ENCODE peak calls at places on chromosomes 2 and 18, in four cellular contexts. C is sigmoid colon, D is K562, K is HCT116. M is an unnamed sample.

GRCh38 chr2:240431276-240431662 is 4.2 kb upstream of the GPC1 start:
- DNase-seq in K (no peak), C (peak), D (no peak), M (no peak)

GRCh38 chr2:198063242-198063641 is 258.8 kb downstream of the PLCL1 start:
- DNase-seq in D (no peak), K (no peak), C (no peak), M (no peak)

GRCh38 chr2:227462463-227462951 is 9.4 kb upstream of the AGFG1 start:
- DNase-seq in D (no peak), C (no peak), K (no peak), M (no peak)

GRCh38 chr2:182642328-182642727 is 73.7 kb upstream of the DNAJC10 start:
- DNase-seq in D (peak), K (peak), C (peak), M (no peak)

GRCh38 chr18:75654928-75655745 is 227.6 kb upstream of the SMIM21 start:
- DNase-seq in C (no peak), D (no peak), K (no peak), M (no peak)

GRCh38 chr2:154455871-154456270 is 242.6 kb upstream of the KCNJ3 start:
- DNase-seq in K (no peak), D (no peak), C (no peak), M (no peak)

GRCh38 chr2:112488201-112488600 is 6.2 kb downstream of the TTL start:
- DNase-seq in D (no peak), C (no peak), K (no peak), M (no peak)

GRCh38 chr2:181305151-181306123 is 151.7 kb upstream of the ITGA4 start:
- DNase-seq in C (no peak), D (no peak), K (no peak), M (no peak)

GRCh38 chr2:100529900-100530299 is 32.9 kb upstream of the PDCL3 start:
- DNase-seq in K (no peak), D (no peak), C (no peak), M (no peak)

GRCh38 chr2:64845273-64845905 is 143.8 kb upstream of the SLC1A4 start:
- DNase-seq in D (no peak), C (no peak), K (no peak), M (no peak)

GRCh38 chr2:63856302-63856600 is 14.6 kb downstream of the UGP2 start:
- DNase-seq in D (no peak), K (no peak), C (no peak), M (no peak)

GRCh38 chr2:101125374-101125773 is 25.8 kb downstream of the TBC1D8 start:
- DNase-seq in D (no peak), K (peak), C (no peak), M (no peak)

GRCh38 chr2:16538691-16539090 is 126.9 kb downstream of the CYRIA start:
- DNase-seq in D (no peak), C (no peak), K (no peak), M (no peak)

GRCh38 chr2:205361272-205361671 is 321.0 kb upstream of the NRP2 start:
- DNase-seq in D (no peak), K (no peak), C (no peak), M (no peak)

GRCh38 chr2:204012081-204012653 is 75.6 kb downstream of the ICOS start:
- DNase-seq in C (no peak), K (no peak), D (no peak), M (peak)

GRCh38 chr18:12278153-12278764 is 24.1 kb downstream of the CIDEA start:
- DNase-seq in C (no peak), K (no peak), D (no peak), M (peak)

GRCh38 chr2:145058457-145058856 is 538.5 kb upstream of the ZEB2 start:
- DNase-seq in D (no peak), K (no peak), C (no peak), M (no peak)

GRCh38 chr2:178761759-178762371 is 45.4 kb downstream of the TTN start:
- DNase-seq in K (peak), C (no peak), D (peak), M (no peak)

GRCh38 chr2:219350215-219350937 is 17.8 kb upstream of the RESP18 start:
- DNase-seq in K (no peak), D (no peak), C (no peak), M (no peak)

GRCh38 chr18:77173274-77174030 is 40.9 kb upstream of the MBP start:
- DNase-seq in D (no peak), C (no peak), K (no peak), M (no peak)

GRCh38 chr2:163659224-163659623 is 76.6 kb downstream of the FIGN start:
- DNase-seq in D (no peak), K (no peak), C (no peak), M (no peak)

GRCh38 chr2:8004250-8004681 is 677.6 kb upstream of the ID2 start:
- DNase-seq in D (peak), K (no peak), C (peak), M (peak)

GRCh38 chr2:101644842-101645383 is 52.6 kb upstream of the MAP4K4 start:
- DNase-seq in C (no peak), K (no peak), D (no peak), M (no peak)

GRCh38 chr2:238019962-238020361 is 40.8 kb upstream of the SCLY start:
- DNase-seq in K (no peak), D (no peak), C (no peak), M (no peak)

GRCh38 chr2:37196320-37197195 is at the start of gene CEBPZOS:
- DNase-seq in D (peak), C (peak), K (peak), M (peak)

GRCh38 chr18:9275890-9276289 is 58.7 kb upstream of the TWSG1 start:
- DNase-seq in C (no peak), D (no peak), K (no peak), M (no peak)

GRCh38 chr2:120990451-120990871 is 254.8 kb downstream of the GLI2 start:
- DNase-seq in D (no peak), C (no peak), K (no peak), M (no peak)

GRCh38 chr2:241066893-241067341 is 35.2 kb downstream of the MTERF4 start:
- DNase-seq in C (peak), D (peak), K (no peak), M (no peak)

GRCh38 chr2:134398300-134398699 is 144.4 kb downstream of the MGAT5 start:
- DNase-seq in C (no peak), K (no peak), D (no peak), M (no peak)

GRCh38 chr2:70947556-70948184 is 12.0 kb downstream of the ATP6V1B1 start:
- DNase-seq in K (peak), C (peak), D (no peak), M (peak)

GRCh38 chr2:140247451-140248205 is 1467.4 kb upstream of the NXPH2 start:
- DNase-seq in D (no peak), K (no peak), C (no peak), M (no peak)

GRCh38 chr2:165818920-165819319 is 24.9 kb upstream of the GALNT3 start:
- DNase-seq in C (no peak), K (no peak), D (no peak), M (no peak)

GRCh38 chr2:1496394-1496821 is 83.1 kb downstream of the TPO start:
- DNase-seq in D (no peak), K (no peak), C (peak), M (no peak)

GRCh38 chr18:3451989-3452749 is 2.2 kb downstream of the TGIF1 start:
- DNase-seq in C (peak), K (no peak), D (peak), M (peak)

GRCh38 chr2:11540148-11540995 is 6.5 kb downstream of the GREB1 start:
- DNase-seq in K (no peak), D (no peak), C (no peak), M (peak)

GRCh38 chr2:70083344-70084156 is 3.7 kb upstream of the PCBP1 start:
- DNase-seq in C (peak), K (peak), D (peak), M (no peak)

GRCh38 chr2:215940645-215941184 is 72.6 kb downstream of the MREG start:
- DNase-seq in K (no peak), D (no peak), C (no peak), M (no peak)

GRCh38 chr2:24894750-24895149 is 25.3 kb downstream of the ADCY3 start:
- DNase-seq in C (no peak), K (no peak), D (no peak), M (no peak)

GRCh38 chr2:181574321-181574720 is 82.6 kb downstream of the CERKL start:
- DNase-seq in D (no peak), C (no peak), K (no peak), M (no peak)

GRCh38 chr2:44464437-44464836 is 102.7 kb downstream of the CAMKMT start:
- DNase-seq in K (no peak), C (no peak), D (no peak), M (no peak)

DNA sequence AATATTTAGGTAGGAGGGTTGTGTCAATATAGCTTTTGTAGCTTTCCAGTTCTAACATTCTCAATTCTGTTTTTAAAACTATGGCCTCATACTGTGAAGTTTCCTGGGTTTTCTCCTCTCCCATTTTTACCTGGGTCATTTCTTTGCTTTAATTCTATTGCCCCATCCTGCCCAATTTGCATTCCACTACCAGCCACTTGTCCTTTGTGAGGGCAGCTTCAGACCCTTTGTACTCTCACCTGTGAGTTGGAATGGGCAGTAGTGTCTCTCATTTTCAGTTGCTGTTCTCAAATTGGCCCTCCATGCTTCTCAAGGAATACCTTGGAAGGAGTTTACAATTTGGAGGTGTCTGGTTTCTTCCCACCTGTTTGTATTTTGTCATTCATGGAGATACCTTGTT is 108.4 kb downstream of the CAMKMT start:
- DNase-seq in K (no peak), C (no peak), D (no peak), M (no peak)
- TF ChIP-seq POLR2AphosphoS5 in K (no peak), C (no peak), D (no peak), M (no peak)

DNA sequence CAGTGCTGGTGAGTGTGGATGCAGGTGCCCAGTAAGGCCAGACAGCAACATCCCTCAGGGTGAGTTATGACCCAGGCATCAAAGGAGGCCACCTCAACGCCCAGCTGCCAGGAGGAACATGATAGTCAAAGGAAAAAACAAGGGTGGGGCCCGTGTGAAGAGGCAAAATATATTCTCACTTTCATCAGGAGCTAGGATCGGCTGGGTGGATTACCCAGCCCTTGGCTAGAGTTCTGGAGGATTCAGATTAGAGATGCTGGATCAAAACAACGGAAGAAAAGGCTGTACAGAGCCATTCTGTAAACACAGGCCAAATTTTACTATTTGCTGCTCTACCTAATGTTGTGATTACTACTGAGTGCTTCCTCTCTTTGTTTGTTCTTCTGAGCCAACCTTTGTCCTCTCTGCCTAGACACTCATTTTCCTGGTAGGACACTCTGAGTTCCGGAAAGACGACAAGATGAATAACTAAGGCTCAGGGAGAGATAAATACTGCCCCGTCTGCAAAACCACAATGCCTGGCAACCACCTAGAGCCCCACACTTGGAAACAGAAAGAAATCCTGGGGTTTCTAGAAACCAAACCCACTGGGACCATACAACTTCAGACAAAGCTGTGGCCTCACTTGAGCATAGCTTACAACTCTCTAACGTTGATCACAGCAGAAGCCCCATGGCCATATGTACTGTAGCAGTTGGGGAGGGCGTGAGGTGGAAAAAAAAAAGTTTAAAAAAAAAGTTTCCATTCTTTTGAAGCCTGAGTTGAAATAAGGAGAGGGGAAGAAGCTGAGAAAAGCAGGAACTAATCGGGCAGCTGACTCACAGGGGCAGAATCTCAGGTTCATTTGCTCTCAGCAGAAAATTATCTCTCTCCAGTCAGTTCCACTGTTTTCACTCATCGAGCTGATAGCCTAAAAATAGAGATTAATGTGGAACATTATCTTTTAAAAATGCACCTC is 17.8 kb upstream of the PMAIP1 start:
- DNase-seq in D (no peak), C (no peak), K (no peak), M (no peak)
- H3K27ac ChIP-seq in D (peak), C (peak), K (peak), M (peak)

GRCh38 chr2:54723300-54724149 is at the start of gene EML6:
- DNase-seq in K (peak), C (peak), D (peak), M (peak)
- TF ChIP-seq POLR2A in K (peak), C (peak), D (no peak), M (no peak)

GRCh38 chr2:209578394-209579006 is 154.7 kb downstream of the MAP2 start:
- DNase-seq in K (no peak), C (no peak), D (no peak), M (no peak)
- TF ChIP-seq POLR2AphosphoS5 in K (no peak), C (no peak), D (no peak), M (no peak)

DNA sequence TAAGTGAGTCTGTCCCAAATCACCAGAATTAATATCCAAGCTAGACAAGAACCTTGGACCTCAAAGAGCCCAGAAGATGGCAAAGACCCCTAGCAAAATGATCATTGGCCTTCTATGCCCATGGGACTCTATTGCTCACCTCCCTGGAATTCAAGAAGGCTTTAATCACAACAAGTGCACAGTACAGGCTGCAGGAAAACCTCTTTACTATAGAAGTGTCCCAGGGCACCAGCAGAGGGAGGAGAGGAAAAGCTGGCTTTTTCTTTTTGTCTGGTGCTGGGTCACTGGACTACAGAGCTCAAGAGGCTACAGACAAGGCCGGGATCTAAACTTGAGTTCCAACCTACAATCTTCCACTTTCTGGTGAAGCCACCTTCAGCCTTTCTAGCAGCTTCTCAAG is 88.3 kb upstream of the PPP1CB start:
- DNase-seq in K (no peak), C (peak), D (no peak), M (no peak)
- H3K27ac ChIP-seq in K (no peak), C (peak), D (no peak), M (no peak)

DNA sequence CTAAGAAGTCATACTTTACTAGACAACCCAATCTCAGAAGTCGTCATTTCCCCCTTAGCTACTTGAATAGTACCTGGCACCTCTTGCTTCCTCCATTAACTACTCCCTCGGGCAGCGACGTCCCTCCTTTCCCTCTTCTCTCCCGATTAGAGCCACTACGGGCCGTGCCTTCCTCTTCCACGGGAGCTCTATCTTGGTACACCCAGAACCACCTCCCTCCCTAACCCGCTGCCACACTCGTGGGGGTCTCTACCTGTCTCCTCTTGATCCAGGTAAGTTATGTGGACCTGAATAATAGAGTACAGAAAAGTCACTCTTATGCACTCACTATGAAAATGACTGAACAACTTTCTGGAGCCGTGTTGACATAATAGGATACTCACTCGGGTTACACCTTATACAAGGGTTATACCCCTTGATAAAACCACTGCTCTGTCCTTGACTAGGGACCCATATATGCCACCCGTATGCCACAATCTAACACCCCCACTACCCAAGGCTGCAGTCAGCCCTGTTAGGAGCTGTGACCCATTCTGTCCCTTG is 595 bp upstream of the HDHD2 start:
- DNase-seq in D (no peak), C (no peak), K (no peak), M (no peak)
- TF ChIP-seq POLR2A in D (no peak), C (no peak), K (no peak), M (no peak)

M was measured in breast epithelium.